ENCODE peak calls at places on chromosome 19, in ten cellular contexts. Y, U, B, K, L, A, T, C, G and N are unnamed samples.

GRCh38 chr19:48798937-48799336 is 11.9 kb downstream of the BCAT2 start:
- DNase-seq in Y (no peak), U (peak; percentile 52), B (no peak), K (no peak), L (no peak), A (peak; percentile 39), T (no peak), C (no peak), G (no peak), N (no peak)

GRCh38 chr19:55173717-55174409 is 6.2 kb downstream of the SYT5 start:
- DNase-seq in Y (no peak), U (peak; percentile 79), B (no peak), K (peak; percentile 81), L (peak; percentile 43), A (peak; percentile 58), T (no peak), C (no peak), G (peak; percentile 50), N (peak; percentile 31)

GRCh38 chr19:31448221-31448657 is 99.0 kb upstream of the TSHZ3 start:
- DNase-seq in Y (no peak), U (no peak), B (peak; percentile 43), K (peak; percentile 91), L (peak; percentile 26), A (peak; percentile 84), T (no peak), C (no peak), G (peak; percentile 44), N (no peak)

GRCh38 chr19:16076958-16077611 is 790 bp downstream of the TPM4 start:
- DNase-seq in Y (no peak), U (peak; percentile 91), B (peak; percentile 58), K (no peak), L (peak; percentile 55), A (no peak), T (peak; percentile 34), C (no peak), G (peak; percentile 55), N (peak; percentile 9)

GRCh38 chr19:47726467-47726866 is 13.2 kb downstream of the EHD2 start:
- DNase-seq in Y (no peak), U (no peak), B (no peak), K (peak; percentile 73), L (no peak), A (peak; percentile 79), T (no peak), C (no peak), G (no peak), N (no peak)

GRCh38 chr19:11378319-11379189 is 4.1 kb downstream of the SWSAP1 start:
- DNase-seq in Y (no peak), U (peak; percentile 59), B (no peak), K (peak; percentile 90), L (peak; percentile 62), A (peak; percentile 79), T (no peak), C (peak; percentile 25), G (peak; percentile 59), N (no peak)

GRCh38 chr19:41863209-41863931 is 3.3 kb downstream of the RPS19 start:
- DNase-seq in Y (no peak), U (no peak), B (no peak), K (no peak), L (no peak), A (no peak), T (no peak), C (no peak), G (no peak), N (no peak)

GRCh38 chr19:19871932-19872331 is 6.2 kb downstream of the ZNF253 start:
- DNase-seq in Y (no peak), U (no peak), B (no peak), K (no peak), L (no peak), A (no peak), T (no peak), C (no peak), G (no peak), N (no peak)

GRCh38 chr19:19268453-19269385 is 4.4 kb downstream of the TM6SF2 start:
- DNase-seq in Y (no peak), U (no peak), B (no peak), K (no peak), L (no peak), A (no peak), T (no peak), C (no peak), G (no peak), N (no peak)

GRCh38 chr19:31317542-31317941 is 31.7 kb downstream of the TSHZ3 start:
- DNase-seq in Y (no peak), U (peak; percentile 14), B (no peak), K (peak; percentile 28), L (no peak), A (no peak), T (no peak), C (no peak), G (no peak), N (no peak)

GRCh38 chr19:45955905-45956608 is 17.6 kb downstream of the NOVA2 start:
- DNase-seq in Y (no peak), U (no peak), B (no peak), K (no peak), L (no peak), A (no peak), T (peak; percentile 47), C (no peak), G (peak; percentile 28), N (no peak)

GRCh38 chr19:19304186-19304975 is 15.9 kb downstream of the SUGP1 start:
- DNase-seq in Y (no peak), U (no peak), B (no peak), K (no peak), L (no peak), A (no peak), T (no peak), C (no peak), G (no peak), N (no peak)

GRCh38 chr19:2038284-2039081 is 12.6 kb downstream of the MKNK2 start:
- DNase-seq in Y (no peak), U (peak; percentile 80), B (no peak), K (no peak), L (no peak), A (no peak), T (no peak), C (no peak), G (no peak), N (no peak)

GRCh38 chr19:34155686-34156085 is 16.6 kb upstream of the LSM14A start:
- DNase-seq in Y (no peak), U (no peak), B (no peak), K (peak; percentile 28), L (no peak), A (peak; percentile 55), T (no peak), C (no peak), G (no peak), N (no peak)

GRCh38 chr19:21463449-21464105 is 41.8 kb upstream of the ZNF429 start:
- DNase-seq in Y (no peak), U (no peak), B (no peak), K (no peak), L (peak; percentile 41), A (no peak), T (no peak), C (peak; percentile 78), G (peak; percentile 70), N (no peak)

GRCh38 chr19:56333506-56333905 is 18.9 kb upstream of the ZSCAN5A start:
- DNase-seq in Y (no peak), U (no peak), B (no peak), K (peak; percentile 59), L (peak; percentile 51), A (peak; percentile 70), T (no peak), C (peak; percentile 43), G (peak; percentile 43), N (peak; percentile 22)

GRCh38 chr19:21197589-21198295 is 55.9 kb downstream of the ZNF431 start:
- DNase-seq in Y (no peak), U (no peak), B (no peak), K (no peak), L (no peak), A (no peak), T (no peak), C (no peak), G (no peak), N (no peak)

GRCh38 chr19:18646535-18647370 is 9.9 kb downstream of the KLHL26 start:
- DNase-seq in Y (no peak), U (no peak), B (no peak), K (no peak), L (no peak), A (no peak), T (no peak), C (no peak), G (no peak), N (no peak)

GRCh38 chr19:11479090-11479469 is 1.8 kb downstream of the ELAVL3 start:
- DNase-seq in Y (no peak), U (no peak), B (no peak), K (no peak), L (no peak), A (no peak), T (no peak), C (no peak), G (no peak), N (peak; percentile 51)

GRCh38 chr19:15779756-15780476 is 7.5 kb upstream of the OR10H5 start:
- DNase-seq in Y (no peak), U (peak; percentile 83), B (peak; percentile 54), K (peak; percentile 10), L (peak; percentile 60), A (no peak), T (peak; percentile 85), C (no peak), G (peak; percentile 80), N (peak; percentile 87)

GRCh38 chr19:6047741-6048231 is 62.5 kb downstream of the RFX2 start:
- DNase-seq in Y (no peak), U (no peak), B (no peak), K (peak; percentile 46), L (no peak), A (peak; percentile 65), T (no peak), C (peak; percentile 59), G (no peak), N (peak; percentile 16)

GRCh38 chr19:32017341-32017948 is 328.0 kb upstream of the ZNF507 start:
- DNase-seq in Y (no peak), U (no peak), B (no peak), K (peak; percentile 7), L (no peak), A (no peak), T (no peak), C (no peak), G (no peak), N (no peak)